ENCODE peak calls at places on chromosome 7, in nine cellular contexts. One of them, this sample, is unnamed.

GRCh38 chr7:149707448-149707886 is 65.9 kb downstream of the ZNF467 start:
- DNase-seq in AG09319: no peak
- DNase-seq in HTR-8/SVneo: no peak
- DNase-seq in naive thymus-derived CD8-positive, alpha-beta T cell: no peak
- DNase-seq in NCI-H1417: no peak
- DNase-seq in body of pancreas: no peak
- DNase-seq in GM04504: no peak
- DNase-seq in heart left ventricle: no peak
- DNase-seq in T1000: no peak
- DNase-seq in this sample: no peak

GRCh38 chr7:91182819-91183405 is 81.3 kb upstream of the FZD1 start:
- DNase-seq in AG09319: peak
- DNase-seq in HTR-8/SVneo: no peak
- DNase-seq in naive thymus-derived CD8-positive, alpha-beta T cell: no peak
- DNase-seq in NCI-H1417: no peak
- DNase-seq in body of pancreas: no peak
- DNase-seq in GM04504: peak
- DNase-seq in heart left ventricle: no peak
- DNase-seq in T1000: peak
- DNase-seq in this sample: no peak

GRCh38 chr7:100626530-100627237 is 14.3 kb downstream of the MOSPD3 start:
- DNase-seq in AG09319: peak
- DNase-seq in HTR-8/SVneo: peak
- DNase-seq in naive thymus-derived CD8-positive, alpha-beta T cell: peak
- DNase-seq in NCI-H1417: peak
- DNase-seq in body of pancreas: peak
- DNase-seq in GM04504: no peak
- DNase-seq in heart left ventricle: peak
- DNase-seq in T1000: peak
- DNase-seq in this sample: peak

GRCh38 chr7:123655614-123656013 is at the start of gene LMOD2:
- DNase-seq in AG09319: no peak
- DNase-seq in HTR-8/SVneo: no peak
- DNase-seq in naive thymus-derived CD8-positive, alpha-beta T cell: no peak
- DNase-seq in NCI-H1417: no peak
- DNase-seq in body of pancreas: no peak
- DNase-seq in GM04504: no peak
- DNase-seq in heart left ventricle: peak
- DNase-seq in T1000: no peak
- DNase-seq in this sample: no peak

GRCh38 chr7:137904826-137905225 is 58.1 kb upstream of the DGKI start:
- DNase-seq in AG09319: no peak
- DNase-seq in HTR-8/SVneo: no peak
- DNase-seq in naive thymus-derived CD8-positive, alpha-beta T cell: no peak
- DNase-seq in NCI-H1417: no peak
- DNase-seq in body of pancreas: no peak
- DNase-seq in GM04504: no peak
- DNase-seq in heart left ventricle: no peak
- DNase-seq in T1000: no peak
- DNase-seq in this sample: no peak

GRCh38 chr7:45684910-45685618 is 110.9 kb downstream of the ADCY1 start:
- DNase-seq in AG09319: no peak
- DNase-seq in HTR-8/SVneo: no peak
- DNase-seq in naive thymus-derived CD8-positive, alpha-beta T cell: no peak
- DNase-seq in NCI-H1417: no peak
- DNase-seq in body of pancreas: no peak
- DNase-seq in GM04504: no peak
- DNase-seq in heart left ventricle: no peak
- DNase-seq in T1000: no peak
- DNase-seq in this sample: no peak

GRCh38 chr7:22586806-22587180 is 86.8 kb upstream of the STEAP1B start:
- DNase-seq in AG09319: no peak
- DNase-seq in HTR-8/SVneo: no peak
- DNase-seq in naive thymus-derived CD8-positive, alpha-beta T cell: no peak
- DNase-seq in NCI-H1417: peak
- DNase-seq in body of pancreas: no peak
- DNase-seq in GM04504: no peak
- DNase-seq in heart left ventricle: no peak
- DNase-seq in T1000: no peak
- DNase-seq in this sample: no peak

GRCh38 chr7:137146996-137147720 is 196.4 kb downstream of the PTN start:
- DNase-seq in AG09319: no peak
- DNase-seq in HTR-8/SVneo: no peak
- DNase-seq in naive thymus-derived CD8-positive, alpha-beta T cell: no peak
- DNase-seq in NCI-H1417: no peak
- DNase-seq in body of pancreas: no peak
- DNase-seq in GM04504: peak
- DNase-seq in heart left ventricle: no peak
- DNase-seq in T1000: no peak
- DNase-seq in this sample: no peak

GRCh38 chr7:18177815-18178660 is 150.4 kb upstream of the PRPS1L1 start:
- DNase-seq in AG09319: no peak
- DNase-seq in HTR-8/SVneo: no peak
- DNase-seq in naive thymus-derived CD8-positive, alpha-beta T cell: no peak
- DNase-seq in NCI-H1417: no peak
- DNase-seq in body of pancreas: no peak
- DNase-seq in GM04504: no peak
- DNase-seq in heart left ventricle: no peak
- DNase-seq in T1000: no peak
- DNase-seq in this sample: no peak

GRCh38 chr7:7148799-7149481 is 33.4 kb upstream of the C1GALT1 start:
- DNase-seq in AG09319: no peak
- DNase-seq in HTR-8/SVneo: no peak
- DNase-seq in naive thymus-derived CD8-positive, alpha-beta T cell: no peak
- DNase-seq in NCI-H1417: no peak
- DNase-seq in body of pancreas: no peak
- DNase-seq in GM04504: no peak
- DNase-seq in heart left ventricle: no peak
- DNase-seq in T1000: no peak
- DNase-seq in this sample: no peak

GRCh38 chr7:114468844-114469243 is 54.2 kb downstream of the FOXP2 start:
- DNase-seq in AG09319: no peak
- DNase-seq in HTR-8/SVneo: no peak
- DNase-seq in naive thymus-derived CD8-positive, alpha-beta T cell: no peak
- DNase-seq in NCI-H1417: no peak
- DNase-seq in body of pancreas: no peak
- DNase-seq in GM04504: no peak
- DNase-seq in heart left ventricle: no peak
- DNase-seq in T1000: no peak
- DNase-seq in this sample: no peak

GRCh38 chr7:31958216-31958615 is 112.0 kb downstream of the PDE1C start:
- DNase-seq in AG09319: no peak
- DNase-seq in HTR-8/SVneo: no peak
- DNase-seq in naive thymus-derived CD8-positive, alpha-beta T cell: no peak
- DNase-seq in NCI-H1417: no peak
- DNase-seq in body of pancreas: no peak
- DNase-seq in GM04504: no peak
- DNase-seq in heart left ventricle: no peak
- DNase-seq in T1000: no peak
- DNase-seq in this sample: no peak

GRCh38 chr7:103989785-103990775 is 622 bp upstream of the RELN start:
- DNase-seq in AG09319: no peak
- DNase-seq in HTR-8/SVneo: peak
- DNase-seq in naive thymus-derived CD8-positive, alpha-beta T cell: no peak
- DNase-seq in NCI-H1417: peak
- DNase-seq in body of pancreas: no peak
- DNase-seq in GM04504: no peak
- DNase-seq in heart left ventricle: no peak
- DNase-seq in T1000: no peak
- DNase-seq in this sample: no peak

GRCh38 chr7:99949645-99950228 is 20.3 kb upstream of the GJC3 start:
- DNase-seq in AG09319: no peak
- DNase-seq in HTR-8/SVneo: no peak
- DNase-seq in naive thymus-derived CD8-positive, alpha-beta T cell: no peak
- DNase-seq in NCI-H1417: peak
- DNase-seq in body of pancreas: no peak
- DNase-seq in GM04504: no peak
- DNase-seq in heart left ventricle: no peak
- DNase-seq in T1000: no peak
- DNase-seq in this sample: no peak

GRCh38 chr7:52711951-52712350 is 323.5 kb upstream of the POM121L12 start:
- DNase-seq in AG09319: no peak
- DNase-seq in HTR-8/SVneo: no peak
- DNase-seq in naive thymus-derived CD8-positive, alpha-beta T cell: no peak
- DNase-seq in NCI-H1417: no peak
- DNase-seq in body of pancreas: no peak
- DNase-seq in GM04504: no peak
- DNase-seq in heart left ventricle: no peak
- DNase-seq in T1000: no peak
- DNase-seq in this sample: no peak

GRCh38 chr7:27419581-27420177 is 177.1 kb downstream of the EVX1 start:
- DNase-seq in AG09319: no peak
- DNase-seq in HTR-8/SVneo: no peak
- DNase-seq in naive thymus-derived CD8-positive, alpha-beta T cell: no peak
- DNase-seq in NCI-H1417: no peak
- DNase-seq in body of pancreas: no peak
- DNase-seq in GM04504: no peak
- DNase-seq in heart left ventricle: no peak
- DNase-seq in T1000: no peak
- DNase-seq in this sample: no peak

GRCh38 chr7:152544481-152544927 is 108.7 kb upstream of the KMT2C start:
- DNase-seq in AG09319: no peak
- DNase-seq in HTR-8/SVneo: no peak
- DNase-seq in naive thymus-derived CD8-positive, alpha-beta T cell: no peak
- DNase-seq in NCI-H1417: peak
- DNase-seq in body of pancreas: no peak
- DNase-seq in GM04504: no peak
- DNase-seq in heart left ventricle: no peak
- DNase-seq in T1000: no peak
- DNase-seq in this sample: no peak

GRCh38 chr7:102138676-102139075 is 148.0 kb upstream of the SH2B2 start:
- DNase-seq in AG09319: no peak
- DNase-seq in HTR-8/SVneo: no peak
- DNase-seq in naive thymus-derived CD8-positive, alpha-beta T cell: no peak
- DNase-seq in NCI-H1417: no peak
- DNase-seq in body of pancreas: no peak
- DNase-seq in GM04504: no peak
- DNase-seq in heart left ventricle: no peak
- DNase-seq in T1000: no peak
- DNase-seq in this sample: no peak

GRCh38 chr7:155119801-155120382 is 49.8 kb downstream of the HTR5A start:
- DNase-seq in AG09319: no peak
- DNase-seq in HTR-8/SVneo: no peak
- DNase-seq in naive thymus-derived CD8-positive, alpha-beta T cell: no peak
- DNase-seq in NCI-H1417: no peak
- DNase-seq in body of pancreas: no peak
- DNase-seq in GM04504: no peak
- DNase-seq in heart left ventricle: no peak
- DNase-seq in T1000: no peak
- DNase-seq in this sample: no peak

GRCh38 chr7:54799792-54800191 is 40.8 kb upstream of the SEC61G start:
- DNase-seq in AG09319: no peak
- DNase-seq in HTR-8/SVneo: no peak
- DNase-seq in naive thymus-derived CD8-positive, alpha-beta T cell: no peak
- DNase-seq in NCI-H1417: no peak
- DNase-seq in body of pancreas: no peak
- DNase-seq in GM04504: no peak
- DNase-seq in heart left ventricle: no peak
- DNase-seq in T1000: no peak
- DNase-seq in this sample: no peak

GRCh38 chr7:78218051-78218450 is 419.5 kb downstream of the PHTF2 start:
- DNase-seq in AG09319: no peak
- DNase-seq in HTR-8/SVneo: no peak
- DNase-seq in naive thymus-derived CD8-positive, alpha-beta T cell: no peak
- DNase-seq in NCI-H1417: no peak
- DNase-seq in body of pancreas: no peak
- DNase-seq in GM04504: no peak
- DNase-seq in heart left ventricle: no peak
- DNase-seq in T1000: peak
- DNase-seq in this sample: no peak

GRCh38 chr7:98086231-98086855 is 20.3 kb upstream of the LMTK2 start:
- DNase-seq in AG09319: no peak
- DNase-seq in HTR-8/SVneo: no peak
- DNase-seq in naive thymus-derived CD8-positive, alpha-beta T cell: no peak
- DNase-seq in NCI-H1417: no peak
- DNase-seq in body of pancreas: peak
- DNase-seq in GM04504: no peak
- DNase-seq in heart left ventricle: no peak
- DNase-seq in T1000: no peak
- DNase-seq in this sample: no peak

GRCh38 chr7:153320005-153320404 is 560.5 kb downstream of the ACTR3B start:
- DNase-seq in AG09319: no peak
- DNase-seq in HTR-8/SVneo: no peak
- DNase-seq in naive thymus-derived CD8-positive, alpha-beta T cell: no peak
- DNase-seq in NCI-H1417: no peak
- DNase-seq in body of pancreas: no peak
- DNase-seq in GM04504: no peak
- DNase-seq in heart left ventricle: no peak
- DNase-seq in T1000: no peak
- DNase-seq in this sample: no peak

GRCh38 chr7:73602721-73603651 is 21.3 kb downstream of the MLXIPL start:
- DNase-seq in AG09319: no peak
- DNase-seq in HTR-8/SVneo: no peak
- DNase-seq in naive thymus-derived CD8-positive, alpha-beta T cell: no peak
- DNase-seq in NCI-H1417: no peak
- DNase-seq in body of pancreas: no peak
- DNase-seq in GM04504: no peak
- DNase-seq in heart left ventricle: no peak
- DNase-seq in T1000: no peak
- DNase-seq in this sample: no peak

GRCh38 chr7:25124485-25125136 is 449 bp downstream of the CYCS start:
- DNase-seq in AG09319: no peak
- DNase-seq in HTR-8/SVneo: peak
- DNase-seq in naive thymus-derived CD8-positive, alpha-beta T cell: peak
- DNase-seq in NCI-H1417: no peak
- DNase-seq in body of pancreas: peak
- DNase-seq in GM04504: peak
- DNase-seq in heart left ventricle: no peak
- DNase-seq in T1000: no peak
- DNase-seq in this sample: peak

GRCh38 chr7:22723171-22723601 is 3.8 kb upstream of the IL6 start:
- DNase-seq in AG09319: no peak
- DNase-seq in HTR-8/SVneo: no peak
- DNase-seq in naive thymus-derived CD8-positive, alpha-beta T cell: no peak
- DNase-seq in NCI-H1417: no peak
- DNase-seq in body of pancreas: peak
- DNase-seq in GM04504: no peak
- DNase-seq in heart left ventricle: peak
- DNase-seq in T1000: no peak
- DNase-seq in this sample: no peak

GRCh38 chr7:125256446-125256845 is 326.8 kb upstream of the POT1 start:
- DNase-seq in AG09319: no peak
- DNase-seq in HTR-8/SVneo: no peak
- DNase-seq in naive thymus-derived CD8-positive, alpha-beta T cell: no peak
- DNase-seq in NCI-H1417: no peak
- DNase-seq in body of pancreas: no peak
- DNase-seq in GM04504: no peak
- DNase-seq in heart left ventricle: no peak
- DNase-seq in T1000: no peak
- DNase-seq in this sample: no peak

GRCh38 chr7:30468041-30468440 is 10.5 kb downstream of the NOD1 start:
- DNase-seq in AG09319: no peak
- DNase-seq in HTR-8/SVneo: no peak
- DNase-seq in naive thymus-derived CD8-positive, alpha-beta T cell: no peak
- DNase-seq in NCI-H1417: no peak
- DNase-seq in body of pancreas: no peak
- DNase-seq in GM04504: no peak
- DNase-seq in heart left ventricle: no peak
- DNase-seq in T1000: no peak
- DNase-seq in this sample: no peak

GRCh38 chr7:29555061-29555460 is 8.6 kb upstream of the PRR15 start:
- DNase-seq in AG09319: no peak
- DNase-seq in HTR-8/SVneo: no peak
- DNase-seq in naive thymus-derived CD8-positive, alpha-beta T cell: no peak
- DNase-seq in NCI-H1417: no peak
- DNase-seq in body of pancreas: no peak
- DNase-seq in GM04504: no peak
- DNase-seq in heart left ventricle: no peak
- DNase-seq in T1000: no peak
- DNase-seq in this sample: no peak

GRCh38 chr7:3285652-3286051 is 15.4 kb upstream of the SDK1 start:
- DNase-seq in AG09319: no peak
- DNase-seq in HTR-8/SVneo: no peak
- DNase-seq in naive thymus-derived CD8-positive, alpha-beta T cell: no peak
- DNase-seq in NCI-H1417: no peak
- DNase-seq in body of pancreas: no peak
- DNase-seq in GM04504: no peak
- DNase-seq in heart left ventricle: no peak
- DNase-seq in T1000: no peak
- DNase-seq in this sample: no peak

GRCh38 chr7:111869266-111869665 is 307.0 kb upstream of the IMMP2L start:
- DNase-seq in AG09319: no peak
- DNase-seq in HTR-8/SVneo: no peak
- DNase-seq in naive thymus-derived CD8-positive, alpha-beta T cell: no peak
- DNase-seq in NCI-H1417: no peak
- DNase-seq in body of pancreas: no peak
- DNase-seq in GM04504: no peak
- DNase-seq in heart left ventricle: no peak
- DNase-seq in T1000: no peak
- DNase-seq in this sample: no peak

This sample was measured in T-cell.